ENCODE peak calls at places on chromosome 2, in four cellular contexts. W is GM12865, H is spleen, M is cardiac muscle cell. C is an unnamed sample.

GRCh38 chr2:217939629-217940245 is 63.1 kb downstream of the TNS1 start:
- DNase-seq in M (no peak), H (peak), W (no peak), C (peak)

GRCh38 chr2:64288321-64288931 is 144.2 kb upstream of the PELI1 start:
- DNase-seq in W (no peak), M (no peak), H (no peak), C (no peak)

GRCh38 chr2:70142590-70143313 is 48.1 kb downstream of the C2orf42 start:
- DNase-seq in W (peak), H (peak), M (peak), C (peak)

GRCh38 chr2:68710336-68710735 is 24.3 kb upstream of the ARHGAP25 start:
- DNase-seq in M (no peak), H (no peak), W (no peak), C (no peak)

GRCh38 chr2:119684553-119684952 is 5.6 kb downstream of the TMEM177 start:
- DNase-seq in M (no peak), W (no peak), H (no peak), C (peak)

GRCh38 chr2:162888641-162889040 is 50.1 kb upstream of the KCNH7 start:
- DNase-seq in H (no peak), M (peak), W (no peak), C (no peak)

GRCh38 chr2:12507295-12507694 is 209.4 kb upstream of the TRIB2 start:
- DNase-seq in W (peak), H (no peak), M (no peak), C (no peak)

GRCh38 chr2:46839045-46839444 is 76.6 kb downstream of the MCFD2 start:
- DNase-seq in M (no peak), H (no peak), W (no peak), C (no peak)

GRCh38 chr2:59266453-59266852 is 1025.3 kb upstream of the FANCL start:
- DNase-seq in W (no peak), H (no peak), M (no peak), C (no peak)

GRCh38 chr2:95020275-95021014 is 5.1 kb upstream of the MAL start:
- DNase-seq in M (no peak), H (no peak), W (no peak), C (no peak)

GRCh38 chr2:232838406-232838874 is 31.6 kb upstream of the SNORC start:
- DNase-seq in H (peak), M (no peak), W (peak), C (no peak)

GRCh38 chr2:170155022-170155722 is 22.8 kb upstream of the MYO3B start:
- DNase-seq in H (no peak), W (peak), M (peak), C (no peak)

GRCh38 chr2:226478121-226478809 is 321.4 kb downstream of the IRS1 start:
- DNase-seq in H (no peak), W (no peak), M (peak), C (peak)

GRCh38 chr2:27379383-27379839 is 1.1 kb downstream of the ZNF513 start:
- DNase-seq in W (no peak), M (no peak), H (no peak), C (no peak)

GRCh38 chr2:181910028-181910763 is 18.7 kb downstream of the ITPRID2 start:
- DNase-seq in H (no peak), M (no peak), W (peak), C (no peak)

GRCh38 chr2:222713007-222713406 is 41.5 kb downstream of the MOGAT1 start:
- DNase-seq in H (no peak), M (no peak), W (no peak), C (no peak)

GRCh38 chr2:72883356-72883962 is 3.7 kb upstream of the SPR start:
- DNase-seq in W (no peak), H (no peak), M (peak), C (no peak)

GRCh38 chr2:236939751-236940229 is 145.9 kb upstream of the COPS8 start:
- DNase-seq in M (no peak), W (no peak), H (peak), C (no peak)

GRCh38 chr2:211745295-211746097 is 793.1 kb downstream of the ERBB4 start:
- DNase-seq in W (peak), M (peak), H (no peak), C (no peak)

GRCh38 chr2:69830045-69830905 is 815 bp downstream of the GMCL1 start:
- DNase-seq in W (peak), M (peak), H (no peak), C (no peak)

GRCh38 chr2:84701880-84702279 is 179.0 kb downstream of the TRABD2A start:
- DNase-seq in H (no peak), W (no peak), M (no peak), C (no peak)

GRCh38 chr2:189276277-189276676 is 96.7 kb upstream of the COL5A2 start:
- DNase-seq in H (no peak), M (no peak), W (no peak), C (no peak)

GRCh38 chr2:223203971-223204370 is 152.0 kb downstream of the KCNE4 start:
- DNase-seq in W (no peak), H (no peak), M (no peak), C (no peak)

GRCh38 chr2:242075163-242075562 is 205.6 kb downstream of the RTP5 start:
- DNase-seq in M (no peak), W (no peak), H (no peak), C (no peak)

GRCh38 chr2:102619414-102620319 is at the start of gene SLC9A2:
- DNase-seq in W (peak), H (no peak), M (peak), C (no peak)

GRCh38 chr2:224041554-224041953 is 2.5 kb upstream of the SERPINE2 start:
- DNase-seq in M (no peak), H (no peak), W (no peak), C (no peak)

GRCh38 chr2:135945521-135945920 is 39.9 kb downstream of the DARS1 start:
- DNase-seq in M (no peak), W (no peak), H (no peak), C (no peak)

GRCh38 chr2:37570773-37571570 is 100.5 kb downstream of the CDC42EP3 start:
- DNase-seq in H (no peak), W (peak), M (no peak), C (no peak)

GRCh38 chr2:98134601-98135000 is 47.6 kb downstream of the VWA3B start:
- DNase-seq in M (no peak), W (no peak), H (no peak), C (no peak)

GRCh38 chr2:109322111-109322510 is 193.1 kb downstream of the SH3RF3 start:
- DNase-seq in H (no peak), M (no peak), W (no peak), C (peak)

GRCh38 chr2:28515176-28515751 is 19.4 kb downstream of the PLB1 start:
- DNase-seq in W (no peak), M (no peak), H (no peak), C (no peak)

GRCh38 chr2:119431976-119432881 is 575 bp downstream of the TMEM37 start:
- DNase-seq in W (no peak), M (no peak), H (no peak), C (peak)

GRCh38 chr2:127195140-127196074 is 24.7 kb downstream of the CYP27C1 start:
- DNase-seq in H (peak), M (no peak), W (no peak), C (peak)

GRCh38 chr2:19337202-19337601 is 21.2 kb downstream of the OSR1 start:
- DNase-seq in W (no peak), H (no peak), M (no peak), C (no peak)

DNA sequence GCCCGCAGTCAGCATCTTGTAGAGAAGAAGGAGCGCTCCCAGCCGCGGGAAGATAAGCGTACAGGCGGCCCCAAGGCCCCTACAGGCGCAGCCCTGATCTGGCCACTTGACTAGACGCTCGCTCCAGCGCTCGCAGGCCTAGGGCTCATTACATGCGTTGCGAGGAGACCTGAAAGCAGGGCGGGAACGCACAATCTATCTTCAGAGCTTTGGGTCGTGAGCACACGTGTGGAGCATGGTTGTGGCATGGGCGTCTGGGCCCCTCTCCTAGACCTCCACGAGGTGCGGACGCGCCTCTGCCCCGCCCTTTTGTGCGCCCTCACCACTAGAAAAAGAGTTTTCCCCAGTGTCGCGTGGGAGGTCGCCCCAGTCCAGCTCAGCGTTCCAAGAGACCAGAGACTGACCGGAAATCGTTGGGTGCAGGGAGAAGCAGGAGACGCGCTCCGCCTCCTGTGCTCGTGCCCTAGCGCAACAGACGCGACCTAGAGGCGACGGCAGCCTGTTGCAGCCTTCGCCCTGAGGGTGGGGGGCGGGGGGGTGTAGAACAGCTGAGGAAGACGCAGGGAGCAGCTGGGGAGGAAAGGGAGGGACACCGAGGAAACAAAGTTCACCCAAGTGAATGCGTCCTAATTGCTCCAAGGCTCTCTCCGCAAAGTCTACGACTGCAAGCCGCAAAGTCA is 12.6 kb downstream of the NR4A2 start:
- DNase-seq in W (no peak), M (peak), H (peak), C (peak)
- H3K4me3 ChIP-seq in W (no peak), M (peak), H (peak), C (peak)

DNA sequence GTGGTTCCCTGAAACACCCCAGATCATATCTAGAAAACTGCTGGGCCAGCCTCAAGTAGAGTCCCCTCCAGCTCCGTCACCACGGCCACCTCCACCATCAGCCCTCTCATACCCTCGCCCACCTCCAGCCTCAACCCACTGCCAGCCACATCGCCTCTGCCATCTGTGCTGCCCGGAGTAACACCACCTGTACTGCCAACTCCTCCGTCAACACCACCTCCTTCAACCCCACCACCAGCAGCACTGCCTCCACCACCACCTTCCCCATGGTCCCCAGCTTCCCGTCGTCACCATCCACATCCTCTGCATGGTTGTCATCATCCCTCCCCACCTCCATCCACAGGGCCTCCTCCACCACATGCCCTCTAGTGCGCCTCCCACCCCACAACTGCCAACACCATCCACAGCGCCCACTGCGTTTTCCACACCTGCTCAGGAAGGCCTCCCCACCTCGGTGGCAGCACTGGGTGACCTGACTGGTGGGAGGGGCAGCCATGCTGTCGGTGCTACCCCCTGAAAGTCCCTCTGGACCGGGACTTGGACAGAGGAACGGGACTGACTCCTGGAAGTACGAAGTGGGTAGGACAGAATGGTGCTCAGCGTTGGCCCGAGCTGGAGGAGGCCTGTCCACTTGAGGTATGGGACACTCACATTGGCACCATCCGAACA is 1.6 kb downstream of the SNED1 start:
- DNase-seq in W (no peak), H (peak), M (no peak), C (peak)
- H3K4me3 ChIP-seq in W (no peak), H (peak), M (no peak), C (peak)

DNA sequence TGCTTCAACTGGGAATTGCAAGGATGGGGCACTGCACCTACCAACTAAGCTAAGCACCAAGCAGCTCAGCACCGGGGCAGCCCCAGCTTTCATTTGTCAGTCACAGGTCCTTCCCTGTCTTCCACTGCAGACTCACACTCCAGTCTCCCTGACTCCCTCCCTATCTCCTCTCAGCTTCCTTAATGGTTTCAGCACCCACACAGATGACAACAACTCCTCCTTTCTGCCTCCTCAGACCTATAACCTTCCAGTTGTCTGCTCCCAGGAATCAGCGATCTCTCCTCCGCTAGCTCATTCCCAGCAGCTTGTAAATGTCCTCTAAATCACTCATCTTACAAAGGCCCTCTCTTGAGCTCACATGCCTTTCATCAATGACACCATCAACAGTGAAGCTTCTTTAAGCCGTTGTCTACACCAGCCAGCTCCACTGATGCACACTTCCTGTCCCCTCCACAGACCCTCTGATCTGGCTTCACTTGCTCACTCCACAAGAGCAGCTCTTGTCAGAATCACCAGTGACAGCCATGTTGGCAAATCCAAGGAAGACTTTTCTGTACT is 32.1 kb downstream of the CLASP1 start:
- DNase-seq in W (peak), M (peak), H (no peak), C (no peak)
- H3K4me3 ChIP-seq in W (no peak), M (no peak), H (no peak), C (no peak)

DNA sequence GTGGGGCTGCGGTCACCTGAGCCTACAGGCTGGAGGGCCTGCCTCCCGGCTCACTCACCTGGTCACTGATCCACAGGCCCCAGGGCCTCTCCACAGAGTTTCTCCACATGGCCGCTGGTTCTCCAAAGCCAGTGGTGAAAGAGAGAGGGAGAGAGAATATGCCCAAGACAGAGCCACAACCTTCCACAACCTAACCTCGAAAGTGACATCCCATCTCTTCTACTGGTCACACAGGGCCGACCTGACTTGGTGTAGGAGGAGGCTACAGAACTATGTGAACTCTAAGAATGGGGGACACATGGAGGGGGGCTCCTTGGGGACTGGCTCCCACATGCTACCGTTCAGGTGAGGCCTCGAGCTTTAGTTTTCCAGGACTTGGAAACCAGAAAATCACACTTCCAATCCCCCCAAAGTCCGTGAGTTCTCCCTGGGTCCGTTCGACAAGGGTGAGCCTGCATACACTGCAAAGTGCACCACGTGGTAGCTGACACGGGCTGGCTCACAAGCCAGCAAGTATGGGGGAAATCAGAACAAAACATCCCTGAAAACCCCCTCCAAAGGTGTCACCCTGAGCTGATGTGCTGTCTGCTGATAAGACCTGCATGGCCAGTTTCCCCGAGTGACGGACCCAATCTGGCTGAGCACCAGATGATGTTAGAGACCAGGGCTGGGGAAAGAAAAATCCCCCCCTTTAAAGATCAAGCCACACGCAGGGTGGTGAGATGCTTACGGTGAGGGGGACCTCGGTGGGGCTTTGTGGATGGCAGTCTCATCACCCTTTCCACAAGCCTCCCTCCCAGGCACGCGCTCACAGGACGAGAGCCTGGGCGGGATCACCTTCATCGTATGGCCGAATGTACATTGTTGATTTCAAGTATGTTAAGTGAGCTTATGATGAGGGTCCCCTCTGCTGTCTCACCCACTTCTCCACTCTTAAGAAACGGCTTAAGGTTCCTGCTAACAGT is 54.2 kb upstream of the SEMA4C start:
- DNase-seq in W (no peak), M (no peak), H (no peak), C (no peak)
- H3K4me3 ChIP-seq in W (no peak), M (no peak), H (peak), C (no peak)

GRCh38 chr2:176124358-176125214 is 2.1 kb downstream of the HOXD9 start:
- DNase-seq in H (peak), M (no peak), W (no peak), C (peak)

GRCh38 chr2:176125215-176126054 is 2.9 kb downstream of the HOXD9 start:
- DNase-seq in M (no peak), W (no peak), H (peak), C (peak)

GRCh38 chr2:176123483-176123843 is 944 bp downstream of the HOXD9 start:
- DNase-seq in M (no peak), W (no peak), H (no peak), C (no peak)

GRCh38 chr2:176122633-176123482 is at the start of gene HOXD9:
- DNase-seq in H (peak), W (no peak), M (no peak), C (peak)

DNA sequence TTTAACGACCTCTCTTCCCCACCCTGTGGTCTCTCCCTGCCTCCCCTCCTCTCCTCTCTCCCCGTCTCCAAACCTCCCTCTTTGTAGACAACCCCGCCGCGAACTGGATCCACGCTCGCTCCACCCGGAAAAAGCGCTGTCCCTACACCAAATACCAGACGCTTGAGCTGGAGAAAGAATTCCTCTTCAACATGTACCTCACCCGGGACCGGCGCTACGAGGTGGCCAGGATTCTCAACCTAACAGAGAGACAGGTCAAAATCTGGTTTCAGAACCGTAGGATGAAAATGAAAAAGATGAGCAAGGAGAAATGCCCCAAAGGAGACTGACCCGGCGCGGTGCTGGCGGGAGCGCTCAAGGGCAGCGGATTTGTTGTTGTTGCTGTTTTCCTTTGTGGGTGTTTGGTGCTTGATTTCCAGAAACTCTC is 1.3 kb downstream of the HOXD9 start:
- DNase-seq in H (peak), W (no peak), M (no peak), C (peak)
- H3K4me3 ChIP-seq in H (peak), W (no peak), M (no peak), C (no peak)

DNA sequence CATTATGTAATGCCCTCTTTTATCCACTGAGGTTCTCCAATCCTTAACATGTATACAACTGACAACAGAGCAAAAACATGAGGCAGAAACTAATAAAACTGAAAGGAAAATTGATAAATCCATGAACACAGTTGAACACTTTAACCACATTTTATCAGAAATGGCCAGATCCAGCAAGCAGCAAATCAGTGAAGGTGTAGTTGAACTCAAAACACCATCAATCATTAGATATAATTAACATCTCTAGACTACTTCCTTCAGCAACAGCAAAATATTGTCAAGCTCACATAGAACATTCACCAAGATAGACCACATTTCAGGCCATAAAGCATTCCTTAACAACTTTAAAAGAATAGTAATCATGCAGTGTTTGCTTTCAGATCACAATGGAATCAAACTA is 72.9 kb downstream of the HS6ST1 start:
- DNase-seq in W (no peak), H (no peak), M (no peak), C (no peak)
- H3K4me3 ChIP-seq in W (no peak), H (no peak), M (no peak), C (no peak)